ENCODE peak calls at places on chromosome 10, in seven cellular contexts. M is RCC 7860; H is iris pigment epithelial cell; E is brain microvascular endothelial cell; D is effector memory CD8-positive, alpha-beta T cell; T is activated CD4-positive, alpha-beta T cell treated with anti-CD3 and anti-CD28 coated beads, Interleukin-2, amount 10 ng/mL, durations not matched to agents 7 days and 5 days; S is thoracic aorta. R is an unnamed sample.
A peak's percentile ranks its signal among the peaks of the same experiment; 100 is the strongest.

GRCh38 chr10:15484128-15484527 is 113.0 kb upstream of the FAM171A1 start:
- DNase-seq in E (no peak), D (no peak), S (no peak), T (no peak), H (no peak), M (no peak), R (no peak)

GRCh38 chr10:96647466-96647865 is 60.7 kb upstream of the TM9SF3 start:
- DNase-seq in D (no peak), E (no peak), M (no peak), H (no peak), T (no peak), S (no peak), R (no peak)

GRCh38 chr10:93992400-93993030 is 1.2 kb upstream of the PLCE1 start:
- DNase-seq in S (no peak), E (no peak), M (peak; percentile 51), D (no peak), T (no peak), H (peak; percentile 22), R (no peak)

GRCh38 chr10:17981766-17982380 is 30.2 kb downstream of the SLC39A12 start:
- DNase-seq in D (no peak), H (peak; percentile 89), S (no peak), T (no peak), M (peak; percentile 88), E (peak; percentile 86), R (no peak)

GRCh38 chr10:11472158-11472753 is 139.2 kb downstream of the USP6NL start:
- DNase-seq in E (peak; percentile 51), S (no peak), T (peak; percentile 77), D (peak; percentile 61), M (peak; percentile 22), H (peak; percentile 58), R (no peak)

GRCh38 chr10:25933653-25934608 is at the start of gene MYO3A:
- DNase-seq in M (no peak), H (no peak), D (no peak), T (no peak), S (no peak), E (no peak), R (no peak)

GRCh38 chr10:108014902-108015177 is 850.3 kb upstream of the SORCS1 start:
- DNase-seq in D (no peak), S (no peak), T (no peak), E (no peak), H (no peak), M (no peak), R (no peak)

GRCh38 chr10:52644678-52645434 is 127.7 kb downstream of the MBL2 start:
- DNase-seq in S (no peak), D (no peak), M (peak; percentile 48), H (peak; percentile 39), T (peak; percentile 32), E (peak; percentile 49), R (no peak)

GRCh38 chr10:49587981-49588380 is 22.1 kb upstream of the SLC18A3 start:
- DNase-seq in E (no peak), S (no peak), D (no peak), T (no peak), M (no peak), H (no peak), R (no peak)

GRCh38 chr10:77800738-77801266 is 125.8 kb downstream of the DLG5 start:
- DNase-seq in S (no peak), T (no peak), D (no peak), H (no peak), M (no peak), E (no peak), R (no peak)

GRCh38 chr10:92027141-92027540 is 103.6 kb downstream of the BTAF1 start:
- DNase-seq in D (no peak), S (no peak), H (peak; percentile 42), E (no peak), M (no peak), T (no peak), R (no peak)

GRCh38 chr10:2146079-2146478 is 408.8 kb upstream of the ADARB2 start:
- DNase-seq in T (no peak), M (no peak), D (no peak), S (no peak), E (no peak), H (no peak), R (no peak)

GRCh38 chr10:623039-623438 is 66.4 kb downstream of the DIP2C start:
- DNase-seq in M (no peak), H (no peak), S (no peak), D (no peak), E (no peak), T (no peak), R (peak; percentile 63)

GRCh38 chr10:71011141-71011540 is 122.8 kb upstream of the PCBD1 start:
- DNase-seq in S (no peak), E (no peak), H (no peak), D (no peak), M (no peak), T (no peak), R (no peak)

GRCh38 chr10:114874827-114875541 is 53.4 kb downstream of the FHIP2A start:
- DNase-seq in S (no peak), T (peak; percentile 21), D (no peak), M (no peak), H (peak; percentile 53), E (peak; percentile 76), R (no peak)

GRCh38 chr10:110387617-110387982 is 82.9 kb upstream of the SMNDC1 start:
- DNase-seq in D (no peak), M (no peak), S (no peak), E (no peak), T (no peak), H (no peak), R (no peak)

GRCh38 chr10:48364659-48365405 is 58.4 kb downstream of the MAPK8 start:
- DNase-seq in S (no peak), D (no peak), T (no peak), E (peak; percentile 29), M (no peak), H (peak; percentile 83), R (no peak)

GRCh38 chr10:112498806-112499205 is 51.8 kb downstream of the VTI1A start:
- DNase-seq in D (no peak), S (no peak), E (no peak), T (no peak), M (no peak), H (no peak), R (no peak)

GRCh38 chr10:43867667-43868361 is 219.1 kb upstream of the ZNF32 start:
- DNase-seq in H (peak; percentile 74), T (no peak), S (no peak), D (no peak), M (peak; percentile 81), E (peak; percentile 74), R (no peak)

GRCh38 chr10:115417585-115418265 is 324.6 kb downstream of the ATRNL1 start:
- DNase-seq in M (peak; percentile 49), T (no peak), H (peak; percentile 60), E (peak; percentile 49), S (no peak), D (no peak), R (no peak)

GRCh38 chr10:70596110-70596798 is 6.3 kb downstream of the PRF1 start:
- DNase-seq in S (no peak), M (no peak), H (no peak), D (no peak), E (no peak), T (no peak), R (no peak)

GRCh38 chr10:33800545-33800944 is 466.1 kb upstream of the NRP1 start:
- DNase-seq in D (no peak), S (no peak), M (no peak), T (no peak), H (no peak), E (no peak), R (no peak)

GRCh38 chr10:119113805-119114732 is 10.2 kb downstream of the DENND10 start:
- DNase-seq in E (peak; percentile 86), H (peak; percentile 98), S (no peak), M (no peak), D (no peak), T (no peak), R (no peak)

GRCh38 chr10:24465899-24466615 is 257.1 kb downstream of the KIAA1217 start:
- DNase-seq in E (peak; percentile 93), M (peak; percentile 89), D (no peak), H (peak; percentile 98), T (peak; percentile 24), S (no peak), R (no peak)

GRCh38 chr10:90846746-90847145 is 11.1 kb downstream of the HTR7 start:
- DNase-seq in D (no peak), E (no peak), M (no peak), S (no peak), T (no peak), H (peak; percentile 54), R (no peak)

GRCh38 chr10:133103311-133103910 is 15.7 kb downstream of the ADGRA1 start:
- DNase-seq in D (no peak), T (no peak), H (no peak), S (no peak), M (no peak), E (no peak), R (no peak)

GRCh38 chr10:73167557-73168485 is at the start of the genes ECD and FAM149B1:
- DNase-seq in D (peak; percentile 88), H (peak; percentile 95), S (peak; percentile 86), M (peak; percentile 84), E (peak; percentile 92), T (peak; percentile 94), R (peak; percentile 92)

GRCh38 chr10:77104459-77104980 is 533.1 kb downstream of the KCNMA1 start:
- DNase-seq in E (peak; percentile 91), H (peak; percentile 68), T (no peak), M (peak; percentile 38), S (peak; percentile 66), D (no peak), R (no peak)